ENCODE peak calls at places on chromosomes 2 and 18, in seven cellular contexts. One of them, this sample, is unnamed.
A peak's percentile ranks its signal among the peaks of the same experiment; 100 is the strongest.

GRCh38 chr2:128304715-128305554 is 13.7 kb downstream of the HS6ST1 start:
- DNase-seq in keratinocyte: peak; percentile 100
- DNase-seq in PC-9: peak; percentile 96
- DNase-seq in tibial artery: no peak
- DNase-seq in upper lobe of right lung: peak; percentile 74
- DNase-seq in H7: peak; percentile 86
- DNase-seq in tibial nerve: peak; percentile 48
- DNase-seq in this sample: no peak

GRCh38 chr2:214328941-214329340 is 81.9 kb upstream of the VWC2L start:
- DNase-seq in keratinocyte: no peak
- DNase-seq in PC-9: no peak
- DNase-seq in tibial artery: no peak
- DNase-seq in upper lobe of right lung: no peak
- DNase-seq in H7: peak; percentile 19
- DNase-seq in tibial nerve: no peak
- DNase-seq in this sample: no peak

GRCh38 chr18:49071776-49072175 is 121.0 kb upstream of the SMAD7 start:
- DNase-seq in keratinocyte: no peak
- DNase-seq in PC-9: no peak
- DNase-seq in tibial artery: no peak
- DNase-seq in upper lobe of right lung: no peak
- DNase-seq in H7: no peak
- DNase-seq in tibial nerve: no peak
- DNase-seq in this sample: no peak

GRCh38 chr18:13563390-13563805 is 163.0 kb downstream of the FAM210A start:
- DNase-seq in keratinocyte: no peak
- DNase-seq in PC-9: no peak
- DNase-seq in tibial artery: peak; percentile 68
- DNase-seq in upper lobe of right lung: no peak
- DNase-seq in H7: no peak
- DNase-seq in tibial nerve: peak; percentile 37
- DNase-seq in this sample: no peak

GRCh38 chr18:58257461-58257860 is 213.4 kb downstream of the NEDD4L start:
- DNase-seq in keratinocyte: no peak
- DNase-seq in PC-9: no peak
- DNase-seq in tibial artery: no peak
- DNase-seq in upper lobe of right lung: no peak
- DNase-seq in H7: no peak
- DNase-seq in tibial nerve: no peak
- DNase-seq in this sample: no peak

GRCh38 chr2:219612605-219613286 is 14.7 kb upstream of the SLC4A3 start:
- DNase-seq in keratinocyte: no peak
- DNase-seq in PC-9: no peak
- DNase-seq in tibial artery: no peak
- DNase-seq in upper lobe of right lung: no peak
- DNase-seq in H7: peak; percentile 52
- DNase-seq in tibial nerve: no peak
- DNase-seq in this sample: peak; percentile 63

GRCh38 chr2:157032019-157032418 is 225.5 kb upstream of the GALNT5 start:
- DNase-seq in keratinocyte: peak; percentile 38
- DNase-seq in PC-9: peak; percentile 53
- DNase-seq in tibial artery: no peak
- DNase-seq in upper lobe of right lung: no peak
- DNase-seq in H7: no peak
- DNase-seq in tibial nerve: no peak
- DNase-seq in this sample: no peak

GRCh38 chr2:238082858-238083257 is 17.3 kb upstream of the ESPNL start:
- DNase-seq in keratinocyte: no peak
- DNase-seq in PC-9: no peak
- DNase-seq in tibial artery: no peak
- DNase-seq in upper lobe of right lung: no peak
- DNase-seq in H7: no peak
- DNase-seq in tibial nerve: no peak
- DNase-seq in this sample: no peak

GRCh38 chr2:165793779-165794519 is at the start of gene GALNT3:
- DNase-seq in keratinocyte: no peak
- DNase-seq in PC-9: peak; percentile 82
- DNase-seq in tibial artery: no peak
- DNase-seq in upper lobe of right lung: peak; percentile 97
- DNase-seq in H7: peak; percentile 93
- DNase-seq in tibial nerve: no peak
- DNase-seq in this sample: peak; percentile 23

GRCh38 chr2:97733341-97734035 is 20.1 kb downstream of the ZAP70 start:
- DNase-seq in keratinocyte: no peak
- DNase-seq in PC-9: no peak
- DNase-seq in tibial artery: no peak
- DNase-seq in upper lobe of right lung: peak; percentile 52
- DNase-seq in H7: no peak
- DNase-seq in tibial nerve: no peak
- DNase-seq in this sample: no peak

GRCh38 chr2:55109219-55109891 is 59.1 kb upstream of the RTN4 start:
- DNase-seq in keratinocyte: no peak
- DNase-seq in PC-9: peak; percentile 98
- DNase-seq in tibial artery: no peak
- DNase-seq in upper lobe of right lung: no peak
- DNase-seq in H7: no peak
- DNase-seq in tibial nerve: no peak
- DNase-seq in this sample: no peak

GRCh38 chr18:23627325-23627724 is 35.4 kb downstream of the ANKRD29 start:
- DNase-seq in keratinocyte: peak; percentile 23
- DNase-seq in PC-9: peak; percentile 89
- DNase-seq in tibial artery: no peak
- DNase-seq in upper lobe of right lung: no peak
- DNase-seq in H7: no peak
- DNase-seq in tibial nerve: no peak
- DNase-seq in this sample: no peak

GRCh38 chr18:25350561-25351201 is 1.3 kb downstream of the ZNF521 start:
- DNase-seq in keratinocyte: no peak
- DNase-seq in PC-9: no peak
- DNase-seq in tibial artery: peak; percentile 77
- DNase-seq in upper lobe of right lung: no peak
- DNase-seq in H7: peak; percentile 73
- DNase-seq in tibial nerve: peak; percentile 54
- DNase-seq in this sample: no peak

GRCh38 chr18:58761241-58761969 is 90.1 kb downstream of the MALT1 start:
- DNase-seq in keratinocyte: no peak
- DNase-seq in PC-9: no peak
- DNase-seq in tibial artery: peak; percentile 21
- DNase-seq in upper lobe of right lung: no peak
- DNase-seq in H7: no peak
- DNase-seq in tibial nerve: no peak
- DNase-seq in this sample: no peak

GRCh38 chr2:44389895-44390294 is 28.1 kb downstream of the CAMKMT start:
- DNase-seq in keratinocyte: no peak
- DNase-seq in PC-9: no peak
- DNase-seq in tibial artery: no peak
- DNase-seq in upper lobe of right lung: no peak
- DNase-seq in H7: no peak
- DNase-seq in tibial nerve: no peak
- DNase-seq in this sample: no peak

GRCh38 chr2:135875491-135876065 is 665 bp downstream of the MCM6 start:
- DNase-seq in keratinocyte: no peak
- DNase-seq in PC-9: peak; percentile 45
- DNase-seq in tibial artery: peak; percentile 73
- DNase-seq in upper lobe of right lung: peak; percentile 82
- DNase-seq in H7: peak; percentile 77
- DNase-seq in tibial nerve: peak; percentile 36
- DNase-seq in this sample: peak; percentile 84

GRCh38 chr2:71517851-71518250 is 64.5 kb downstream of the DYSF start:
- DNase-seq in keratinocyte: no peak
- DNase-seq in PC-9: no peak
- DNase-seq in tibial artery: peak; percentile 9
- DNase-seq in upper lobe of right lung: no peak
- DNase-seq in H7: no peak
- DNase-seq in tibial nerve: no peak
- DNase-seq in this sample: no peak

GRCh38 chr2:220226541-220226940 is 599.1 kb downstream of the SLC4A3 start:
- DNase-seq in keratinocyte: no peak
- DNase-seq in PC-9: no peak
- DNase-seq in tibial artery: no peak
- DNase-seq in upper lobe of right lung: no peak
- DNase-seq in H7: no peak
- DNase-seq in tibial nerve: no peak
- DNase-seq in this sample: no peak

GRCh38 chr2:102967451-102967850 is 205.6 kb downstream of the TMEM182 start:
- DNase-seq in keratinocyte: no peak
- DNase-seq in PC-9: no peak
- DNase-seq in tibial artery: no peak
- DNase-seq in upper lobe of right lung: no peak
- DNase-seq in H7: no peak
- DNase-seq in tibial nerve: no peak
- DNase-seq in this sample: no peak

GRCh38 chr2:238242731-238243495 is 3.1 kb upstream of the HES6 start:
- DNase-seq in keratinocyte: no peak
- DNase-seq in PC-9: no peak
- DNase-seq in tibial artery: peak; percentile 90
- DNase-seq in upper lobe of right lung: peak; percentile 40
- DNase-seq in H7: peak; percentile 70
- DNase-seq in tibial nerve: no peak
- DNase-seq in this sample: no peak

GRCh38 chr18:12657849-12658829 is at the start of gene SPIRE1:
- DNase-seq in keratinocyte: no peak
- DNase-seq in PC-9: no peak
- DNase-seq in tibial artery: peak; percentile 90
- DNase-seq in upper lobe of right lung: peak; percentile 93
- DNase-seq in H7: peak; percentile 90
- DNase-seq in tibial nerve: peak; percentile 24
- DNase-seq in this sample: peak; percentile 34

GRCh38 chr18:68797901-68798300 is at the start of gene CCDC102B:
- DNase-seq in keratinocyte: no peak
- DNase-seq in PC-9: no peak
- DNase-seq in tibial artery: no peak
- DNase-seq in upper lobe of right lung: no peak
- DNase-seq in H7: no peak
- DNase-seq in tibial nerve: no peak
- DNase-seq in this sample: no peak

GRCh38 chr2:65037178-65037577 is 19.0 kb upstream of the CEP68 start:
- DNase-seq in keratinocyte: no peak
- DNase-seq in PC-9: no peak
- DNase-seq in tibial artery: no peak
- DNase-seq in upper lobe of right lung: no peak
- DNase-seq in H7: no peak
- DNase-seq in tibial nerve: no peak
- DNase-seq in this sample: no peak

GRCh38 chr2:134912406-134912805 is 6.2 kb upstream of the CCNT2 start:
- DNase-seq in keratinocyte: no peak
- DNase-seq in PC-9: no peak
- DNase-seq in tibial artery: no peak
- DNase-seq in upper lobe of right lung: no peak
- DNase-seq in H7: no peak
- DNase-seq in tibial nerve: no peak
- DNase-seq in this sample: no peak

GRCh38 chr2:237601453-237602116 is 11.1 kb upstream of the RAB17 start:
- DNase-seq in keratinocyte: no peak
- DNase-seq in PC-9: no peak
- DNase-seq in tibial artery: no peak
- DNase-seq in upper lobe of right lung: no peak
- DNase-seq in H7: peak; percentile 75
- DNase-seq in tibial nerve: no peak
- DNase-seq in this sample: no peak

GRCh38 chr2:149899390-149899789 is 311.8 kb upstream of the MMADHC start:
- DNase-seq in keratinocyte: no peak
- DNase-seq in PC-9: no peak
- DNase-seq in tibial artery: no peak
- DNase-seq in upper lobe of right lung: no peak
- DNase-seq in H7: peak; percentile 19
- DNase-seq in tibial nerve: no peak
- DNase-seq in this sample: no peak

GRCh38 chr18:2515408-2515807 is 55.9 kb downstream of the METTL4 start:
- DNase-seq in keratinocyte: peak; percentile 33
- DNase-seq in PC-9: no peak
- DNase-seq in tibial artery: no peak
- DNase-seq in upper lobe of right lung: no peak
- DNase-seq in H7: no peak
- DNase-seq in tibial nerve: no peak
- DNase-seq in this sample: no peak
- H3K4me3 ChIP-seq in keratinocyte: no peak overlapping the region
- H3K4me3 ChIP-seq in PC-9: no peak overlapping the region
- H3K4me3 ChIP-seq in tibial artery: no peak overlapping the region
- H3K4me3 ChIP-seq in upper lobe of right lung: no peak overlapping the region
- H3K4me3 ChIP-seq in H7: no peak overlapping the region
- H3K4me3 ChIP-seq in tibial nerve: no peak overlapping the region
- H3K4me3 ChIP-seq in this sample: no peak overlapping the region

DNA sequence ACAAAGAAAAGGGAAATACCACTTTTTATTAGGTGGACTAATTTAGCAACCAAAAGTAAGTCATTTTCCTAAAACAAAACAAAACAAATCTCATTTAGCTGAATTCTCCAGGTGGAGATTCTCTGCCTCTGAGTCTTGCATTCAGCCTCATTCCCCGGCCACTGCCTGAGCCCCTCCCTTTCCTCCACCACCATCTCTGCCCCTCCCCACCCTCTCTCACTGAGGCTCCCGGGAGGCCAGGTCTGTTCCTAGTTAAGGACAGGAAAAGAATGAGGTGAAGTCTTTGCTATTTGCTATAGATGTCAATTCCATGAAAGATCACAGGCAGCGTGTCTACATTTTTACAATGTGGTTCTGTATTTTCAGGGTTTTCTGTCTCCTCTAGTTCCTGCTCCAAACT is 83.0 kb upstream of the SOX11 start:
- DNase-seq in keratinocyte: no peak
- DNase-seq in PC-9: no peak
- DNase-seq in tibial artery: no peak
- DNase-seq in upper lobe of right lung: no peak
- DNase-seq in H7: peak; percentile 43
- DNase-seq in tibial nerve: no peak
- DNase-seq in this sample: no peak
- H3K4me3 ChIP-seq in keratinocyte: no peak overlapping the region
- H3K4me3 ChIP-seq in PC-9: no peak overlapping the region
- H3K4me3 ChIP-seq in tibial artery: no peak overlapping the region
- H3K4me3 ChIP-seq in upper lobe of right lung: no peak overlapping the region
- H3K4me3 ChIP-seq in H7: no peak overlapping the region
- H3K4me3 ChIP-seq in tibial nerve: no peak overlapping the region
- H3K4me3 ChIP-seq in this sample: no peak overlapping the region

DNA sequence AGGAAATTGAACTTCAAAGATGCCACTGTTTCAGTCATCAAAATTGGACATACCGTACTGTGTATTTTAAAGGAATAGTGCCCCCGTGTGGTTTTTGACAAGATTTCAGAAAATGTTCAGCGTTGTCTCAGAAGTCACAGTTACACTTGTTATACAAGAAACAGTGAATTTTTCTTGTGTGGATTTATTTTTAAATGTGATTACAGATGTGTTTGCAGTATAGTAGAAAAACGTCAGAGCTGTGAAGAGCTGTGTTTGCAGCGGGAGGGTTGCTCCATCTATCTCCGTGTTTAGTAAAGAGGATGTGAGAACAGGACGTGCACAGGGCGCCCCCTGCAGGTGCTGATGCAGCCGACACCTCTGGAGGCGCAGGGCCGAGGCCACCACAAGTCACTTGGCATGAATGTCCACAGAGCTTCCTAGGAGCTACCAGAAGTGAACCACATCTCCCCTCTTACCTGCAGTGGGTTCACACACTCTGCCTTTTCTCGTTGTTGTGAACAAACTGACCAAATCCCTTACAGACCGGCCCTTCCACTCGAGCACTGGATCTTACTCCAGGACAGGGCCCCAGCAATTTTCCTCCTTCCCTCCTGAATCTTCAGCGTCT is 73.1 kb downstream of the CACNB4 start:
- DNase-seq in keratinocyte: peak; percentile 25
- DNase-seq in PC-9: peak; percentile 60
- DNase-seq in tibial artery: peak; percentile 87
- DNase-seq in upper lobe of right lung: peak; percentile 91
- DNase-seq in H7: peak; percentile 65
- DNase-seq in tibial nerve: peak; percentile 87
- DNase-seq in this sample: peak; percentile 76
- H3K4me3 ChIP-seq in keratinocyte: no peak overlapping the region
- H3K4me3 ChIP-seq in PC-9: peak overlapping the region; percentile 42
- H3K4me3 ChIP-seq in tibial artery: no peak overlapping the region
- H3K4me3 ChIP-seq in upper lobe of right lung: peak overlapping the region; percentile 31
- H3K4me3 ChIP-seq in H7: peak overlapping the region; percentile 24
- H3K4me3 ChIP-seq in tibial nerve: peak overlapping the region; percentile 24
- H3K4me3 ChIP-seq in this sample: peak overlapping the region; percentile 30

GRCh38 chr2:14632133-14632936 is at the start of gene LRATD1:
- DNase-seq in keratinocyte: no peak
- DNase-seq in PC-9: no peak
- DNase-seq in tibial artery: peak; percentile 78
- DNase-seq in upper lobe of right lung: peak; percentile 91
- DNase-seq in H7: peak; percentile 95
- DNase-seq in tibial nerve: peak; percentile 57
- DNase-seq in this sample: no peak
- H3K4me3 ChIP-seq in keratinocyte: peak within 1 kb of the TSS; percentile 67
- H3K4me3 ChIP-seq in PC-9: peak within 1 kb of the TSS; percentile 39
- H3K4me3 ChIP-seq in tibial artery: peak within 1 kb of the TSS; percentile 64
- H3K4me3 ChIP-seq in upper lobe of right lung: peak within 1 kb of the TSS; percentile 58
- H3K4me3 ChIP-seq in H7: peak within 1 kb of the TSS; percentile 56
- H3K4me3 ChIP-seq in tibial nerve: peak within 1 kb of the TSS; percentile 47
- H3K4me3 ChIP-seq in this sample: no peak within 1 kb of the TSS

This sample was measured in CD8-positive, alpha-beta T cell.